ENCODE peak calls at places on chromosomes 13 and 19, in ten cellular contexts. U is psoas muscle, E is pancreas, C is foreskin fibroblast, Y is AG09309, X is NB4, V is AG04450, Q is mesothelial cell of epicardium, A is endodermal cell, R is sigmoid colon. K is an unnamed sample.
A peak's percentile ranks its signal among the peaks of the same experiment; 100 is the strongest.

GRCh38 chr19:16041571-16042386 is 34.5 kb upstream of the TPM4 start:
- DNase-seq in V (peak; percentile 23), X (peak; percentile 70), C (peak; percentile 92), U (peak; percentile 81), E (peak; percentile 86), Y (peak; percentile 13), A (peak; percentile 97), Q (peak; percentile 71), R (peak; percentile 93), K (peak; percentile 93)

GRCh38 chr13:107095876-107096275 is 527.9 kb upstream of the ARGLU1 start:
- DNase-seq in U (no peak), A (no peak), E (no peak), Q (no peak), Y (no peak), C (no peak), R (no peak), V (no peak), X (no peak), K (no peak)

GRCh38 chr13:101626925-101627555 is 174.6 kb downstream of the ITGBL1 start:
- DNase-seq in A (no peak), C (no peak), E (no peak), X (peak; percentile 15), Y (no peak), R (no peak), Q (no peak), V (no peak), U (no peak), K (no peak)

GRCh38 chr19:52237771-52238400 is 31.5 kb upstream of the ZNF766 start:
- DNase-seq in Y (peak; percentile 21), Q (no peak), E (peak; percentile 42), X (peak; percentile 62), U (peak; percentile 33), A (peak; percentile 84), C (peak; percentile 87), V (peak; percentile 54), R (peak; percentile 75), K (no peak)

GRCh38 chr13:94658926-94659649 is 53.3 kb downstream of the SOX21 start:
- DNase-seq in V (no peak), E (no peak), C (no peak), Y (no peak), U (no peak), Q (no peak), X (no peak), A (no peak), R (no peak), K (no peak)

GRCh38 chr19:2487780-2488330 is 11.9 kb downstream of the GADD45B start:
- DNase-seq in Y (no peak), Q (no peak), R (no peak), C (no peak), U (no peak), A (peak; percentile 65), E (no peak), X (peak; percentile 66), V (no peak), K (no peak)

GRCh38 chr13:79456051-79456450 is 24.9 kb upstream of the NDFIP2 start:
- DNase-seq in C (no peak), E (no peak), Q (no peak), X (peak; percentile 42), A (no peak), U (no peak), Y (no peak), V (no peak), R (no peak), K (no peak)

GRCh38 chr13:114005206-114005720 is 31.4 kb upstream of the C13orf46 start:
- DNase-seq in C (no peak), X (no peak), U (no peak), Q (no peak), V (no peak), A (no peak), E (no peak), Y (no peak), R (peak; percentile 61), K (peak; percentile 69)

GRCh38 chr19:18479964-18480723 is 41.7 kb downstream of the ELL start:
- DNase-seq in Q (no peak), Y (peak; percentile 49), R (peak; percentile 97), X (no peak), U (peak; percentile 90), V (no peak), E (no peak), C (peak; percentile 67), A (no peak), K (no peak)

GRCh38 chr19:11324079-11324661 is 15.3 kb downstream of the RAB3D start:
- DNase-seq in Q (peak; percentile 46), R (peak; percentile 92), E (peak; percentile 63), C (peak; percentile 98), U (peak; percentile 79), V (peak; percentile 65), X (peak; percentile 100), A (no peak), Y (peak; percentile 92), K (no peak)

GRCh38 chr19:1130801-1131717 is 27.3 kb downstream of the GPX4 start:
- DNase-seq in U (no peak), C (peak; percentile 48), R (no peak), A (no peak), Y (no peak), Q (no peak), V (no peak), E (no peak), X (peak; percentile 22), K (no peak)

GRCh38 chr13:33228645-33229445 is 56.7 kb downstream of the STARD13 start:
- DNase-seq in V (no peak), C (peak; percentile 86), U (no peak), E (no peak), R (no peak), Y (no peak), Q (no peak), A (peak; percentile 58), X (peak; percentile 56), K (no peak)

GRCh38 chr19:30233375-30233774 is 138.8 kb upstream of the ZNF536 start:
- DNase-seq in U (no peak), V (no peak), R (no peak), C (no peak), Q (no peak), Y (no peak), X (no peak), E (no peak), A (no peak), K (no peak)

DNA sequence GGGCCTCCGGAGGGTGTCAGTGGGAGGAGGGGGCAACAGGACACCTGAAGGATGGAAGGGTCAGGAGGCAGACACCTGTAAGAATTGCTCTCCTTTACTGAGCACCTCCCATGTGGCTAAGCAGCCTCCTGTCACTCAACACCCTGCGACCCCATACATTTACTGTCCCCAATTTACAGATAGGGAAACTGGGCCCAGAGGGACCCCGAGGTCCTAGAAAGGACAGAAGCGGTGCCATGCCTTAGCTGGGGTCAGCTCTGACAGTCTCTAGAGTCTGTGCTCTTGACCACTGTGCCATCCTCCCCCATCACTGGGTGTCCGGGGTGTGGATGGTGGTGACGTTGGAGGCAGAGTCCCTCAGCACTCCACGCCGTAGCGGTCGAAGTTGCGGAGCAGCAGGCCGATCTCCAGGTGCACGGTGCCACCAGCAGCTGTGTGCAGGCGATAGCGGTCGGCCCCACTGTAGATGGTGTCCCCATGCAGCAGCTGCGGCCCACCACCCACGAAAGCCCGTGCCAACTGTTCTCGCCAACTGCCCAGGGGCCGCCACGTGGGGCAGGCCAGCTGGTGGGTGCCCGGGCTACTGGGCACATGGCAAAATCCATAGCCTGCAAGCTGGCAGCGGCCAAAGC is 737 bp upstream of the TGFB1 start:
- DNase-seq in U (no peak), A (no peak), E (peak; percentile 50), V (no peak), X (no peak), C (no peak), Q (no peak), R (peak; percentile 74), Y (no peak), K (no peak)
- TF ChIP-seq CTCF in U (no peak), A (no peak), E (no peak), V (no peak), X (no peak), C (no peak), Q (peak; percentile 43), R (no peak), Y (no peak), K (peak; percentile 68)

GRCh38 chr19:4547303-4548237 is 7.7 kb upstream of the LRG1 start:
- DNase-seq in R (no peak), E (peak; percentile 80), C (no peak), X (peak; percentile 44), U (no peak), Q (no peak), V (no peak), A (peak; percentile 71), Y (no peak), K (peak; percentile 92)
- TF ChIP-seq CTCF in R (no peak), E (peak; percentile 29), C (peak; percentile 38), X (peak; percentile 46), U (peak; percentile 14), Q (no peak), V (peak; percentile 33), A (peak; percentile 63), Y (peak; percentile 30), K (peak; percentile 61)

GRCh38 chr13:26656919-26657318 is 99.4 kb downstream of the WASF3 start:
- DNase-seq in E (no peak), R (no peak), A (no peak), X (peak; percentile 47), V (peak; percentile 68), Y (peak; percentile 13), U (no peak), Q (no peak), C (peak; percentile 74), K (no peak)
- TF ChIP-seq CTCF in E (no peak), R (no peak), A (peak; percentile 71), X (peak; percentile 38), V (peak; percentile 66), Y (peak; percentile 22), U (no peak), Q (no peak), C (peak; percentile 19), K (peak; percentile 57)

GRCh38 chr13:67094078-67094477 is 136.1 kb downstream of the PCDH9 start:
- DNase-seq in V (no peak), A (no peak), R (no peak), X (no peak), Y (no peak), U (no peak), Q (no peak), E (no peak), C (no peak), K (no peak)

GRCh38 chr13:67096418-67096817 is 133.7 kb downstream of the PCDH9 start:
- DNase-seq in E (no peak), R (no peak), U (no peak), Y (no peak), V (no peak), A (no peak), Q (no peak), C (no peak), X (no peak), K (no peak)

GRCh38 chr13:67094952-67095351 is 135.2 kb downstream of the PCDH9 start:
- DNase-seq in V (no peak), U (no peak), Y (no peak), C (no peak), A (no peak), R (no peak), X (no peak), Q (no peak), E (no peak), K (no peak)

GRCh38 chr13:67095621-67096020 is 134.5 kb downstream of the PCDH9 start:
- DNase-seq in E (no peak), R (no peak), X (no peak), C (no peak), Y (no peak), A (no peak), V (no peak), Q (no peak), U (no peak), K (no peak)

DNA sequence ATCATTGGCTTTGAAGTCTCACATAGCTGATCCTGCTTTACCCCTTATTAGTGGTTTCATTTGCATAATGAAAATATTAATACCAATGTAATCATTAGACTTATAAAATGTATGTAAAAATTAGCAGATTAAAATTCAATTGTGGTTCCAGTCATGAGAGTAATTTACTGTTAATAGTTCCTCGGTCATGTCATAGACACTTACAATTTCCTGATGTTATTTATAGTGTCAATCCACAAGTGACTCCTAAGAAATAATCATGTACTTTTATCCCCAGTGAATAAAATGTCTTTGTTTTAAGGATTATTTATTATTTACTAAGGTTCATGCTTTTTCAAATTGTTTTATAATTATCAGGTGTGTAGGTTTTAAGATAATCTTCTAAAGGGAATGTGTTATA is 138.5 kb downstream of the PCDH9 start:
- DNase-seq in X (no peak), R (no peak), E (no peak), C (no peak), V (no peak), Y (no peak), U (no peak), Q (no peak), A (no peak), K (no peak)
- TF ChIP-seq CTCF in X (no peak), R (no peak), E (no peak), C (no peak), V (no peak), Y (no peak), U (no peak), Q (no peak), A (no peak), K (no peak)